ENCODE peak calls at places on chromosomes 2 and 18, in eight cellular contexts. Y is left cardiac atrium; O is MCF 10A; Q is endothelial cell; E is right lobe of liver; C is neuronal stem cell; V is NCI-H1436; Z is stimulated activated CD8-positive, alpha-beta memory T cell treated with anti-CD3 and anti-CD28 coated beads, Interleukin-15, amount 100 ng/mL, for 24 hours. J is an unnamed sample.

GRCh38 chr18:59705145-59705544 is 7.9 kb upstream of the CCBE1 start:
- DNase-seq in Z (no peak), Y (no peak), V (no peak), O (no peak), C (no peak), E (no peak), Q (no peak), J (no peak)

GRCh38 chr2:51526766-51527165 is 494.8 kb upstream of the NRXN1 start:
- DNase-seq in Y (no peak), E (no peak), Z (no peak), V (no peak), O (no peak), C (no peak), Q (no peak), J (no peak)

GRCh38 chr18:43620936-43621335 is 343.6 kb upstream of the SYT4 start:
- DNase-seq in E (no peak), Y (no peak), V (peak), Q (no peak), C (peak), Z (no peak), O (peak), J (no peak)

GRCh38 chr2:222851956-222852617 is 8.7 kb upstream of the ACSL3 start:
- DNase-seq in V (no peak), Q (no peak), C (no peak), Z (no peak), E (no peak), Y (no peak), O (no peak), J (no peak)

GRCh38 chr2:38731090-38731489 is 20.1 kb downstream of the SRSF7 start:
- DNase-seq in C (no peak), Z (no peak), V (no peak), O (no peak), Y (no peak), E (no peak), Q (no peak), J (no peak)

GRCh38 chr2:169462896-169463695 is 16.2 kb upstream of the BBS5 start:
- DNase-seq in O (peak), Z (no peak), C (no peak), V (no peak), Q (no peak), E (no peak), Y (no peak), J (no peak)

GRCh38 chr2:6082619-6083018 is 390.4 kb downstream of the SOX11 start:
- DNase-seq in Q (no peak), E (no peak), Y (no peak), V (no peak), C (no peak), O (no peak), Z (no peak), J (no peak)

GRCh38 chr2:239406316-239406995 is 5.6 kb upstream of the HDAC4 start:
- DNase-seq in O (no peak), V (no peak), Y (no peak), Z (no peak), E (no peak), Q (no peak), C (no peak), J (no peak)

GRCh38 chr2:181937473-181937872 is 45.9 kb downstream of the ITPRID2 start:
- DNase-seq in O (no peak), Z (no peak), E (no peak), V (no peak), C (no peak), Q (no peak), Y (no peak), J (no peak)

GRCh38 chr2:24163186-24163585 is 11.7 kb upstream of the FAM228A start:
- DNase-seq in Y (no peak), Z (no peak), C (no peak), V (no peak), Q (no peak), E (no peak), O (no peak), J (no peak)

GRCh38 chr2:112818094-112818902 is 18.3 kb downstream of the IL1B start:
- DNase-seq in O (no peak), V (no peak), Z (no peak), C (no peak), E (peak), Y (no peak), Q (no peak), J (no peak)

GRCh38 chr2:241000831-241001321 is 2.5 kb downstream of the SNED1 start:
- DNase-seq in E (no peak), Y (no peak), C (no peak), V (no peak), Z (no peak), O (no peak), Q (no peak), J (no peak)

GRCh38 chr2:9003616-9004337 is at the start of gene MBOAT2:
- DNase-seq in Y (peak), Q (peak), E (peak), O (peak), Z (peak), C (peak), V (peak), J (peak)

GRCh38 chr2:162677476-162677875 is 161.1 kb downstream of the KCNH7 start:
- DNase-seq in V (no peak), O (peak), Y (no peak), Q (no peak), E (no peak), Z (no peak), C (no peak), J (no peak)

GRCh38 chr2:121076885-121077549 is 208.0 kb downstream of the TFCP2L1 start:
- DNase-seq in Z (peak), Y (peak), E (peak), Q (peak), O (peak), C (peak), V (peak), J (peak)

GRCh38 chr2:94622113-94622618 is 249.1 kb upstream of the TEKT4 start:
- DNase-seq in C (no peak), Y (no peak), O (no peak), Z (no peak), E (no peak), V (no peak), Q (no peak), J (no peak)

GRCh38 chr2:14756122-14756541 is 123.6 kb downstream of the LRATD1 start:
- DNase-seq in C (no peak), Z (no peak), E (no peak), O (peak), Q (no peak), Y (no peak), V (no peak), J (no peak)

GRCh38 chr2:173760553-173760952 is 204.6 kb downstream of the SP3 start:
- DNase-seq in C (no peak), Z (no peak), Y (no peak), V (no peak), E (no peak), O (no peak), Q (no peak), J (no peak)

GRCh38 chr2:224709276-224709675 is 6.9 kb downstream of the CCDC195 start:
- DNase-seq in E (no peak), Y (no peak), V (no peak), O (no peak), Q (no peak), C (no peak), Z (no peak), J (no peak)

GRCh38 chr18:37460616-37461015 is 105.0 kb downstream of the CELF4 start:
- DNase-seq in Z (no peak), Y (no peak), O (no peak), V (no peak), Q (no peak), C (no peak), E (no peak), J (no peak)

GRCh38 chr2:230762317-230762896 is 49.8 kb downstream of the CAB39 start:
- DNase-seq in Y (no peak), Q (peak), O (peak), E (no peak), Z (no peak), C (peak), V (no peak), J (no peak)

GRCh38 chr2:190344275-190344827 is 962 bp downstream of the INPP1 start:
- DNase-seq in O (peak), Q (no peak), Z (no peak), Y (peak), V (peak), E (peak), C (no peak), J (peak)

GRCh38 chr2:189178007-189178406 is 1.6 kb downstream of the COL5A2 start:
- DNase-seq in C (no peak), Y (no peak), O (no peak), Q (no peak), V (no peak), Z (no peak), E (no peak), J (no peak)

GRCh38 chr2:42840141-42840540 is 47.8 kb upstream of the HAAO start:
- DNase-seq in C (no peak), V (no peak), Z (no peak), E (no peak), O (no peak), Q (no peak), Y (no peak), J (no peak)

GRCh38 chr2:26300234-26300641 is 45.7 kb upstream of the SELENOI start:
- DNase-seq in V (no peak), C (peak), E (no peak), O (peak), Q (no peak), Y (peak), Z (no peak), J (peak)

GRCh38 chr2:109607766-109608165 is 6.0 kb downstream of the SEPTIN10 start:
- DNase-seq in V (no peak), Y (no peak), Z (no peak), C (no peak), Q (no peak), O (peak), E (no peak), J (no peak)

GRCh38 chr2:236503583-236503982 is 66.0 kb upstream of the ACKR3 start:
- DNase-seq in C (no peak), Z (no peak), Q (no peak), V (no peak), Y (no peak), E (no peak), O (no peak), J (no peak)

GRCh38 chr2:199457147-199458016 is at the start of gene SATB2:
- DNase-seq in Z (no peak), V (peak), C (peak), Q (peak), O (peak), E (no peak), Y (peak), J (peak)

GRCh38 chr2:235144291-235144690 is 192.5 kb downstream of the SH3BP4 start:
- DNase-seq in O (no peak), Z (no peak), C (no peak), V (no peak), E (no peak), Y (no peak), Q (no peak), J (no peak)

GRCh38 chr2:157218911-157219310 is 38.6 kb upstream of the GALNT5 start:
- DNase-seq in O (no peak), Q (no peak), Y (no peak), C (no peak), E (no peak), Z (no peak), V (no peak), J (no peak)

GRCh38 chr18:59448546-59448945 is 89.5 kb upstream of the LMAN1 start:
- DNase-seq in Y (no peak), O (no peak), Q (no peak), C (no peak), Z (no peak), E (no peak), V (no peak), J (no peak)

GRCh38 chr18:56197460-56197859 is 440.9 kb downstream of the TXNL1 start:
- DNase-seq in E (no peak), Y (no peak), C (no peak), Z (no peak), Q (no peak), V (no peak), O (no peak), J (no peak)

GRCh38 chr2:1795842-1796580 is 51.7 kb upstream of the PXDN start:
- DNase-seq in Z (no peak), V (no peak), E (no peak), Q (no peak), O (peak), C (no peak), Y (no peak), J (no peak)

GRCh38 chr18:45058076-45058475 is 377.4 kb downstream of the SETBP1 start:
- DNase-seq in Y (no peak), V (no peak), E (no peak), Z (no peak), O (no peak), Q (no peak), C (no peak), J (no peak)

GRCh38 chr18:57744211-57744694 is 58.9 kb downstream of the ATP8B1 start:
- DNase-seq in Y (no peak), Z (no peak), O (no peak), C (no peak), Q (no peak), V (no peak), E (no peak), J (no peak)

GRCh38 chr2:163343316-163343715 is 392.5 kb downstream of the FIGN start:
- DNase-seq in Y (no peak), Q (no peak), E (no peak), Z (no peak), V (no peak), C (no peak), O (no peak), J (no peak)

GRCh38 chr2:18626958-18627650 is 37.7 kb upstream of the NT5C1B start:
- DNase-seq in Q (no peak), C (no peak), O (no peak), V (no peak), Z (no peak), E (no peak), Y (no peak), J (no peak)

GRCh38 chr18:27789406-27789805 is 387.5 kb downstream of the CDH2 start:
- DNase-seq in V (no peak), E (no peak), Q (no peak), Z (no peak), O (no peak), C (no peak), Y (no peak), J (no peak)

J was measured in mucosa of descending colon.